ENCODE peak calls at places on chromosomes 4 and X, in seven cellular contexts. U, E, M, H, D, G and A are unnamed samples.

GRCh38 chr4:156109943-156110925 is 156.6 kb upstream of the CTSO start:
- DNase-seq in M (no peak), U (peak), G (peak), D (peak), H (peak), E (peak), A (peak)

GRCh38 chrX:20230406-20230805 is 36.3 kb downstream of the RPS6KA3 start:
- DNase-seq in M (no peak), H (no peak), U (no peak), E (no peak), D (no peak), G (no peak), A (no peak)

GRCh38 chr4:86152454-86152853 is 207.4 kb downstream of the MAPK10 start:
- DNase-seq in D (no peak), H (no peak), G (no peak), E (no peak), M (no peak), U (no peak), A (no peak)

GRCh38 chr4:150252741-150253140 is 174.5 kb downstream of the DCLK2 start:
- DNase-seq in H (no peak), U (no peak), D (no peak), M (no peak), G (no peak), E (no peak), A (no peak)

GRCh38 chr4:117225441-117225840 is 140.1 kb upstream of the TRAM1L1 start:
- DNase-seq in G (no peak), E (no peak), M (no peak), D (peak), H (no peak), U (no peak), A (peak)

GRCh38 chr4:173370130-173370476 is 651 bp upstream of the SAP30 start:
- DNase-seq in E (no peak), G (no peak), M (no peak), H (peak), D (no peak), U (no peak), A (no peak)

GRCh38 chr4:163395055-163395454 is 51.4 kb downstream of the NPY5R start:
- DNase-seq in U (peak), M (no peak), H (no peak), G (peak), D (peak), E (no peak), A (no peak)

GRCh38 chrX:46917634-46918033 is 5.4 kb downstream of the JADE3 start:
- DNase-seq in G (no peak), H (no peak), U (no peak), D (no peak), E (no peak), M (no peak), A (no peak)

GRCh38 chr4:30854566-30854965 is 134.4 kb downstream of the PCDH7 start:
- DNase-seq in U (peak), H (no peak), E (no peak), G (no peak), D (no peak), M (no peak), A (no peak)

GRCh38 chr4:163941221-163941865 is 446.9 kb downstream of the TMA16 start:
- DNase-seq in U (no peak), E (no peak), G (no peak), D (peak), M (no peak), H (no peak), A (no peak)

GRCh38 chr4:23097251-23097650 is 404.5 kb downstream of the GBA3 start:
- DNase-seq in H (no peak), U (peak), D (peak), M (no peak), G (no peak), E (no peak), A (no peak)

GRCh38 chrX:73851014-73852009 is 288.3 kb downstream of the CHIC1 start:
- DNase-seq in G (peak), H (no peak), D (no peak), E (no peak), U (peak), M (no peak), A (no peak)

GRCh38 chr4:3254302-3255131 is 5.6 kb downstream of the MSANTD1 start:
- DNase-seq in D (no peak), M (peak), H (peak), U (no peak), E (peak), G (no peak), A (no peak)

GRCh38 chr4:164768516-164768915 is 14.6 kb downstream of the SMIM31 start:
- DNase-seq in M (no peak), G (no peak), H (no peak), D (peak), U (peak), E (no peak), A (peak)

GRCh38 chr4:113673450-113673849 is 88.1 kb downstream of the CAMK2D start:
- DNase-seq in G (no peak), E (peak), D (peak), M (no peak), U (peak), H (no peak), A (peak)

GRCh38 chr4:153447175-153447887 is 18.8 kb upstream of the TMEM131L start:
- DNase-seq in H (no peak), G (no peak), U (peak), D (peak), M (no peak), E (no peak), A (no peak)

GRCh38 chr4:78291277-78291676 is 234.2 kb downstream of the FRAS1 start:
- DNase-seq in U (no peak), D (no peak), H (no peak), E (no peak), G (no peak), M (no peak), A (no peak)
- H3K27ac ChIP-seq in U (no peak), D (no peak), H (no peak), E (no peak), G (no peak), M (no peak), A (no peak)

GRCh38 chr4:108110450-108110849 is 58.3 kb downstream of the LEF1 start:
- DNase-seq in H (no peak), U (no peak), G (no peak), D (no peak), E (no peak), M (no peak), A (no peak)
- H2BK5ac ChIP-seq in H (no peak), U (no peak), G (no peak), D (no peak), E (no peak), M (no peak), A (no peak)

DNA sequence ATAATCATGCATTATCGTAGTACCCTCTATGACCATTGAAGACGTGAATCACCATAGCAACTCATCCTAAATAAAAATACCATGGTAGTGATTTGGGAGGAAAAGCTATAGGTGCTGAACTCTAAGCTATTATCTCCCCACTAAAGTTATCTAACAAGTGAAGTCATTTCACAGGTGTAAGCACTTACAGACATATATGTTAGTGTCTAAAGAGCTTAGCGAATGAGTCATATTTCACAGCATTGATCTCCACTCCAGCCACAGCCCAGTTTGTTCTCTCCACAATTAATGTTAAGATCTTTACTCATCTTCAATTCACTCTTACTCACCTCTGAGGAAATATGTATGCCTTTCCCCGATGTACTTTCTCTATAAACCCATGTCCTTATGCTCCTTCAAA is 57.0 kb downstream of the DCAF8L1 start:
- DNase-seq in G (no peak), U (peak), E (no peak), H (no peak), M (no peak), D (no peak), A (no peak)
- H3K9ac ChIP-seq in G (no peak), U (no peak), E (no peak), H (no peak), M (no peak), D (no peak), A (no peak)

GRCh38 chr4:48127231-48127881 is 6.7 kb downstream of the TXK start:
- DNase-seq in D (no peak), G (peak), U (no peak), H (no peak), M (no peak), E (peak), A (peak)
- H3K27ac ChIP-seq in D (peak), G (no peak), U (peak), H (peak), M (no peak), E (peak), A (peak)

GRCh38 chr4:141301216-141301615 is 80.5 kb downstream of the ZNF330 start:
- DNase-seq in U (no peak), E (no peak), M (no peak), G (no peak), D (no peak), H (no peak), A (no peak)
- H2BK5ac ChIP-seq in U (no peak), E (no peak), M (no peak), G (no peak), D (no peak), H (no peak), A (no peak)

DNA sequence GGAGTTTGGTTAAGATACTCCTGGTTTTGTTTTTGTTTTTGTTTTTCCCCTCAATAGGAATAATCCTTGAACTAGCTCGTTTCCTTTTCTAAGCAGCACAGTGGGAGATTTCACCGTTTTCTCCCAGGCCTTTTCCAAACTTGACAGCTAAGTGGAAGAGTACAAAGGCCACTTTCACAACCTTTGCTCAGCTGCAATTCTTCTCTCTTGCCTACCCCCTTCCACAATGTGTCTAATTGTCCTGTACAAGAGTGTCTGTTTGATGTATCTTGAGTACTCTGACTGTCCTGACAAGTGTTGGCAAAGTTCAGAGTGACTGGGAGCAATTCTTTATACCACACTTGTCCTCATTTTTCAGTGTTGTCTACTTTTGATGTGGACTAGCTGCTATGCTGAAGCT is 674.3 kb upstream of the AMOT start:
- DNase-seq in E (no peak), U (no peak), M (no peak), G (no peak), D (no peak), H (no peak), A (peak)
- H3K9ac ChIP-seq in E (no peak), U (no peak), M (no peak), G (no peak), D (no peak), H (no peak), A (no peak)

DNA sequence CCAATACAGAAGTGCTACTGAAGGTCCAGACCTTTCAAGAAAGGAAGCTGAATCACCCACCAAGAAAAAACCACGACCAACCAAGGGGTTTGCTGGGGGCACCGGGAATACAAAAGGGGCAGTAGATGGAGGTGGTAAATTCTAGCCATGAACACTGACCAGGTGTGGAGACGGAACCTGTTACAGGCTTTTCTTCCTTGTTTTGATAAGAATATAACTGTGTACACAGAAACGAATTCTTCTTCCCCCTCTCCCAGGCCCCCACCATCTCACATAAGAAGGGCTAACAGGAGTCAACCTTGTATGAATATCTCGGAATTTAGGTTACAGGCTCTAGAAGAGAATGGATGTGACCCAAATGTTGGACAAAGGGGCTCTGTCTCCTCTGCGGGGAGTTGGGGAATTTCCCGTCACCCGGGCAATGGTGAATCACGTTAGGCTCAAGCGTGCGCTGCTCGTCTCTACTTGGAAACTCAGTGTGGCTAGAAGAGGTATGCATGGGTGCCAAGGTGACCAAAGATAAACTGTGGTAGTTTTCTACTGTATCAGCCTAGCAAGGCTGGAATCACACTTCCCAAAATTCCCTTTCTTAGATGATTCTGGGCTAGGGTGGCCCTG is 87.0 kb downstream of the AFAP1 start:
- DNase-seq in G (no peak), H (no peak), M (no peak), E (no peak), U (no peak), D (no peak), A (no peak)
- H3K27ac ChIP-seq in G (no peak), H (no peak), M (no peak), E (no peak), U (no peak), D (peak), A (no peak)

DNA sequence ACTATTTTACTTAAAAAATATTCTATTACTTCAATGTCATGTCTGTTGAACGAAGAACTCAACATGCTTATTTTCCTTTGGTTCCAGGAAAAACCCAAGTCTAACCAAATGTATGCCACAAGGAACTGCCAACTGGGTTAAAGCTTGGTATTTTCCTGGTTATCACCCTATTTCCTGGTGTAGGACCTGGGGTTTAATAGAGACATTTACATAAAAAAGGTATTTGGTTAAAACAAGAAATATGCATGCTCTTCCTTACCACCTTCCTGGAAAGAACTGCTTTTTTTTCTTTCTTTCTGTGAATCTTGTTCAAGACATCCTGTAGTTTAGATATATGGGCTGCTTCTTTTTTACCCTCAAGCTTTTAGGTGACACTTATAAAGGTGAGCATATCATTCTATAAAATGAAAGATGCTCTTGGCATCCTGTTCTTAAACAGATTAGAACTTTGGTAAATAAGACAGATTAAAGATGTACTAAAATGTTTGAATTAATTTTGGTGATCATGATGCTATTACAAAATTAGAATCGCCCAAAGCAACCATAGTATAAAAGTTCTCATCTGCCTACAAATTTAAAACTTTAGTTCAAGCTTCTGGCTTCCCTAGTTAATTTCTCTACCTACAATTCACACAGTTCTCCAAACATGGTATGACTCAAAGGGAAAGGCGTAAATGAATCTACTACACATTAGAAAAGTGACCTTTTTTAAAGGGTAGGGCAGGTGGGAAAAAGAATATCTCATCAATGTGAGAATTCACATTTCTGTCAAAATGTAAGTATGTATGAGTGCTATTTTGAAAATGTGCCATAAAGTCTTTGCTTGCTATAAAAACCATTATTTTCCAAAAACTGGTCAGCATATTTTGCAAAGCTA is 103.5 kb downstream of the CNOT6L start:
- DNase-seq in U (no peak), M (no peak), E (no peak), G (no peak), H (no peak), D (no peak), A (no peak)
- H2BK5ac ChIP-seq in U (no peak), M (no peak), E (no peak), G (no peak), H (no peak), D (no peak), A (no peak)

GRCh38 chrX:54496517-54496852 is 451 bp upstream of the FGD1 start:
- DNase-seq in H (no peak), M (no peak), E (no peak), D (no peak), G (no peak), U (no peak), A (no peak)
- H3K9ac ChIP-seq in H (no peak), M (no peak), E (no peak), D (peak), G (no peak), U (peak), A (peak)